ENCODE peak calls at places on chromosomes 12 and 14, in eight cellular contexts. One of them, this sample, is unnamed.
A peak's percentile ranks its signal among the peaks of the same experiment; 100 is the strongest.

GRCh38 chr12:74401035-74401434 is 136.6 kb upstream of the ATXN7L3B start:
- DNase-seq in CD8-positive, alpha-beta T cell: no peak
- DNase-seq in body of pancreas: no peak
- DNase-seq in lower lobe of right lung: no peak
- DNase-seq in neural progenitor cell: no peak
- DNase-seq in A549: peak; percentile 81
- DNase-seq in dorsolateral prefrontal cortex: no peak
- DNase-seq in fibroblast of lung: no peak
- DNase-seq in this sample: no peak

GRCh38 chr12:104121001-104121400 is 17.0 kb downstream of the NFYB start:
- DNase-seq in A549: peak; percentile 50
- DNase-seq in lower lobe of right lung: no peak
- DNase-seq in body of pancreas: no peak
- DNase-seq in fibroblast of lung: peak; percentile 83
- DNase-seq in dorsolateral prefrontal cortex: no peak
- DNase-seq in CD8-positive, alpha-beta T cell: no peak
- DNase-seq in neural progenitor cell: no peak
- DNase-seq in this sample: peak; percentile 69

GRCh38 chr14:71574976-71575375 is 357.3 kb upstream of the RGS6 start:
- DNase-seq in A549: peak; percentile 58
- DNase-seq in body of pancreas: no peak
- DNase-seq in neural progenitor cell: no peak
- DNase-seq in dorsolateral prefrontal cortex: no peak
- DNase-seq in fibroblast of lung: peak; percentile 94
- DNase-seq in lower lobe of right lung: no peak
- DNase-seq in CD8-positive, alpha-beta T cell: no peak
- DNase-seq in this sample: peak; percentile 93

GRCh38 chr12:95963104-95963503 is 20.0 kb downstream of the AMDHD1 start:
- DNase-seq in CD8-positive, alpha-beta T cell: no peak
- DNase-seq in A549: peak; percentile 57
- DNase-seq in fibroblast of lung: no peak
- DNase-seq in neural progenitor cell: peak; percentile 54
- DNase-seq in lower lobe of right lung: no peak
- DNase-seq in dorsolateral prefrontal cortex: no peak
- DNase-seq in body of pancreas: no peak
- DNase-seq in this sample: no peak

GRCh38 chr12:51538149-51538548 is 52.9 kb upstream of the SCN8A start:
- DNase-seq in neural progenitor cell: no peak
- DNase-seq in A549: no peak
- DNase-seq in lower lobe of right lung: no peak
- DNase-seq in dorsolateral prefrontal cortex: no peak
- DNase-seq in fibroblast of lung: no peak
- DNase-seq in body of pancreas: no peak
- DNase-seq in CD8-positive, alpha-beta T cell: no peak
- DNase-seq in this sample: no peak

GRCh38 chr14:21672116-21672515 is 1.5 kb downstream of the OR4E1 start:
- DNase-seq in fibroblast of lung: no peak
- DNase-seq in CD8-positive, alpha-beta T cell: no peak
- DNase-seq in A549: no peak
- DNase-seq in lower lobe of right lung: no peak
- DNase-seq in neural progenitor cell: no peak
- DNase-seq in dorsolateral prefrontal cortex: no peak
- DNase-seq in body of pancreas: no peak
- DNase-seq in this sample: peak; percentile 24

GRCh38 chr14:49424436-49425331 is 161.5 kb downstream of the RPS29 start:
- DNase-seq in dorsolateral prefrontal cortex: no peak
- DNase-seq in A549: peak; percentile 11
- DNase-seq in lower lobe of right lung: no peak
- DNase-seq in CD8-positive, alpha-beta T cell: no peak
- DNase-seq in body of pancreas: no peak
- DNase-seq in neural progenitor cell: no peak
- DNase-seq in fibroblast of lung: no peak
- DNase-seq in this sample: no peak

GRCh38 chr12:100962086-100962712 is 167.6 kb downstream of the ANO4 start:
- DNase-seq in lower lobe of right lung: no peak
- DNase-seq in neural progenitor cell: no peak
- DNase-seq in body of pancreas: peak; percentile 55
- DNase-seq in dorsolateral prefrontal cortex: no peak
- DNase-seq in fibroblast of lung: peak; percentile 62
- DNase-seq in CD8-positive, alpha-beta T cell: no peak
- DNase-seq in A549: no peak
- DNase-seq in this sample: no peak

GRCh38 chr12:95077341-95077740 is 3.9 kb upstream of the NR2C1 start:
- DNase-seq in CD8-positive, alpha-beta T cell: no peak
- DNase-seq in fibroblast of lung: peak; percentile 18
- DNase-seq in dorsolateral prefrontal cortex: no peak
- DNase-seq in A549: no peak
- DNase-seq in body of pancreas: no peak
- DNase-seq in lower lobe of right lung: no peak
- DNase-seq in neural progenitor cell: no peak
- DNase-seq in this sample: peak; percentile 20

GRCh38 chr14:85399196-85399595 is 130.7 kb upstream of the FLRT2 start:
- DNase-seq in body of pancreas: no peak
- DNase-seq in neural progenitor cell: no peak
- DNase-seq in fibroblast of lung: peak; percentile 25
- DNase-seq in dorsolateral prefrontal cortex: no peak
- DNase-seq in lower lobe of right lung: no peak
- DNase-seq in A549: no peak
- DNase-seq in CD8-positive, alpha-beta T cell: no peak
- DNase-seq in this sample: peak; percentile 36

GRCh38 chr14:23121401-23121800 is 2.3 kb upstream of the CEBPE start:
- DNase-seq in lower lobe of right lung: no peak
- DNase-seq in A549: no peak
- DNase-seq in body of pancreas: peak; percentile 68
- DNase-seq in neural progenitor cell: peak; percentile 31
- DNase-seq in dorsolateral prefrontal cortex: no peak
- DNase-seq in fibroblast of lung: peak; percentile 82
- DNase-seq in CD8-positive, alpha-beta T cell: no peak
- DNase-seq in this sample: peak; percentile 87

GRCh38 chr14:102187583-102188001 is 47.9 kb downstream of the WDR20 start:
- DNase-seq in body of pancreas: peak; percentile 12
- DNase-seq in CD8-positive, alpha-beta T cell: no peak
- DNase-seq in A549: no peak
- DNase-seq in dorsolateral prefrontal cortex: no peak
- DNase-seq in lower lobe of right lung: no peak
- DNase-seq in neural progenitor cell: no peak
- DNase-seq in fibroblast of lung: no peak
- DNase-seq in this sample: no peak

GRCh38 chr14:53458368-53458814 is 305.3 kb upstream of the DDHD1 start:
- DNase-seq in lower lobe of right lung: no peak
- DNase-seq in CD8-positive, alpha-beta T cell: no peak
- DNase-seq in dorsolateral prefrontal cortex: no peak
- DNase-seq in fibroblast of lung: peak; percentile 77
- DNase-seq in A549: peak; percentile 72
- DNase-seq in neural progenitor cell: peak; percentile 4
- DNase-seq in body of pancreas: no peak
- DNase-seq in this sample: peak; percentile 69

GRCh38 chr12:12714276-12715001 is 2.7 kb upstream of the CDKN1B start:
- DNase-seq in dorsolateral prefrontal cortex: no peak
- DNase-seq in CD8-positive, alpha-beta T cell: peak; percentile 69
- DNase-seq in lower lobe of right lung: peak; percentile 60
- DNase-seq in body of pancreas: peak; percentile 55
- DNase-seq in fibroblast of lung: peak; percentile 54
- DNase-seq in neural progenitor cell: peak; percentile 53
- DNase-seq in A549: peak; percentile 68
- DNase-seq in this sample: no peak

GRCh38 chr14:68143341-68143807 is 323.8 kb downstream of the RAD51B start:
- DNase-seq in body of pancreas: peak; percentile 88
- DNase-seq in neural progenitor cell: no peak
- DNase-seq in dorsolateral prefrontal cortex: no peak
- DNase-seq in fibroblast of lung: peak; percentile 91
- DNase-seq in CD8-positive, alpha-beta T cell: no peak
- DNase-seq in A549: peak; percentile 72
- DNase-seq in lower lobe of right lung: no peak
- DNase-seq in this sample: peak; percentile 98

GRCh38 chr14:31990959-31991541 is 86.1 kb upstream of the ARHGAP5 start:
- DNase-seq in A549: no peak
- DNase-seq in body of pancreas: no peak
- DNase-seq in lower lobe of right lung: no peak
- DNase-seq in CD8-positive, alpha-beta T cell: no peak
- DNase-seq in dorsolateral prefrontal cortex: no peak
- DNase-seq in fibroblast of lung: peak; percentile 83
- DNase-seq in neural progenitor cell: no peak
- DNase-seq in this sample: peak; percentile 47

GRCh38 chr12:45426294-45426693 is 210.4 kb downstream of the ANO6 start:
- DNase-seq in dorsolateral prefrontal cortex: no peak
- DNase-seq in lower lobe of right lung: no peak
- DNase-seq in body of pancreas: no peak
- DNase-seq in fibroblast of lung: no peak
- DNase-seq in CD8-positive, alpha-beta T cell: no peak
- DNase-seq in A549: no peak
- DNase-seq in neural progenitor cell: no peak
- DNase-seq in this sample: no peak

GRCh38 chr12:42977451-42978230 is 388.1 kb upstream of the PRICKLE1 start:
- DNase-seq in dorsolateral prefrontal cortex: no peak
- DNase-seq in body of pancreas: no peak
- DNase-seq in fibroblast of lung: peak; percentile 58
- DNase-seq in CD8-positive, alpha-beta T cell: no peak
- DNase-seq in lower lobe of right lung: no peak
- DNase-seq in A549: no peak
- DNase-seq in neural progenitor cell: no peak
- DNase-seq in this sample: no peak

GRCh38 chr12:51817027-51817953 is 31.2 kb downstream of the FIGNL2 start:
- DNase-seq in A549: no peak
- DNase-seq in CD8-positive, alpha-beta T cell: no peak
- DNase-seq in neural progenitor cell: no peak
- DNase-seq in fibroblast of lung: no peak
- DNase-seq in lower lobe of right lung: no peak
- DNase-seq in body of pancreas: no peak
- DNase-seq in dorsolateral prefrontal cortex: no peak
- DNase-seq in this sample: no peak

GRCh38 chr12:65823481-65824313 is 586 bp upstream of the HMGA2 start:
- DNase-seq in body of pancreas: peak; percentile 32
- DNase-seq in A549: peak; percentile 76
- DNase-seq in neural progenitor cell: peak; percentile 84
- DNase-seq in dorsolateral prefrontal cortex: no peak
- DNase-seq in lower lobe of right lung: peak; percentile 46
- DNase-seq in CD8-positive, alpha-beta T cell: no peak
- DNase-seq in fibroblast of lung: peak; percentile 56
- DNase-seq in this sample: peak; percentile 48

GRCh38 chr14:59254146-59254910 is 65.9 kb downstream of the DAAM1 start:
- DNase-seq in body of pancreas: peak; percentile 89
- DNase-seq in CD8-positive, alpha-beta T cell: no peak
- DNase-seq in fibroblast of lung: peak; percentile 96
- DNase-seq in lower lobe of right lung: peak; percentile 65
- DNase-seq in A549: peak; percentile 68
- DNase-seq in neural progenitor cell: no peak
- DNase-seq in dorsolateral prefrontal cortex: no peak
- DNase-seq in this sample: peak; percentile 94

DNA sequence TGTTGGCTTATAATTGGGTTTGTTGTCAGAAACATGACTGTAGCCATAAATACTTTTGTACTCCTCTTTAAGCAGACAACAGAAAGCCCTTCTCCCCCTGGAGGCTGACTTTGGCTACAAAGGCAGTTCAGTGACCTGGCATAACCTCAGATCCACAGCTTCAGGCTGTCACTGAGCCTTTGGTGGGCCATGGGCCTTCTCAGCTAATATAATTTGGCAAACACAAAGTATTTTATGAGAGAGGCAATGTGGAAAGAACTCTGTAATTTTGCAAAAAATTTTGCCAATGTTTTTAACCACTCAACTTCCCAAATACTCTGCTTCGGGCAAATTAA is 15.5 kb upstream of the MGP start:
- DNase-seq in CD8-positive, alpha-beta T cell: no peak
- DNase-seq in lower lobe of right lung: no peak
- DNase-seq in body of pancreas: peak; percentile 10
- DNase-seq in dorsolateral prefrontal cortex: no peak
- DNase-seq in fibroblast of lung: no peak
- DNase-seq in neural progenitor cell: peak; percentile 41
- DNase-seq in A549: peak; percentile 17
- DNase-seq in this sample: no peak
- TF ChIP-seq CTCF in CD8-positive, alpha-beta T cell: no peak
- TF ChIP-seq CTCF in lower lobe of right lung: no peak
- TF ChIP-seq CTCF in body of pancreas: no peak
- TF ChIP-seq CTCF in dorsolateral prefrontal cortex: no peak
- TF ChIP-seq CTCF in fibroblast of lung: no peak
- TF ChIP-seq CTCF in neural progenitor cell: peak; percentile 37
- TF ChIP-seq CTCF in A549: no peak
- TF ChIP-seq CTCF in this sample: no peak

GRCh38 chr14:73025544-73025943 is 1.4 kb downstream of the ZFYVE1 start:
- DNase-seq in neural progenitor cell: no peak
- DNase-seq in dorsolateral prefrontal cortex: no peak
- DNase-seq in A549: peak; percentile 31
- DNase-seq in CD8-positive, alpha-beta T cell: no peak
- DNase-seq in body of pancreas: no peak
- DNase-seq in lower lobe of right lung: no peak
- DNase-seq in fibroblast of lung: peak; percentile 14
- DNase-seq in this sample: peak; percentile 40

GRCh38 chr14:73027984-73028383 is 1.1 kb upstream of the ZFYVE1 start:
- DNase-seq in CD8-positive, alpha-beta T cell: no peak
- DNase-seq in lower lobe of right lung: no peak
- DNase-seq in neural progenitor cell: no peak
- DNase-seq in body of pancreas: no peak
- DNase-seq in fibroblast of lung: no peak
- DNase-seq in A549: no peak
- DNase-seq in dorsolateral prefrontal cortex: no peak
- DNase-seq in this sample: no peak

GRCh38 chr14:73026243-73026844 is 562 bp downstream of the ZFYVE1 start:
- DNase-seq in A549: no peak
- DNase-seq in body of pancreas: no peak
- DNase-seq in dorsolateral prefrontal cortex: no peak
- DNase-seq in CD8-positive, alpha-beta T cell: no peak
- DNase-seq in fibroblast of lung: no peak
- DNase-seq in lower lobe of right lung: no peak
- DNase-seq in neural progenitor cell: no peak
- DNase-seq in this sample: no peak

GRCh38 chr14:73026845-73027542 is at the start of gene ZFYVE1:
- DNase-seq in fibroblast of lung: peak; percentile 99
- DNase-seq in CD8-positive, alpha-beta T cell: peak; percentile 92
- DNase-seq in neural progenitor cell: peak; percentile 98
- DNase-seq in A549: peak; percentile 98
- DNase-seq in body of pancreas: peak; percentile 98
- DNase-seq in lower lobe of right lung: peak; percentile 99
- DNase-seq in dorsolateral prefrontal cortex: peak; percentile 98
- DNase-seq in this sample: peak; percentile 99

GRCh38 chr14:73027546-73027945 is 640 bp upstream of the ZFYVE1 start:
- DNase-seq in neural progenitor cell: no peak
- DNase-seq in dorsolateral prefrontal cortex: no peak
- DNase-seq in lower lobe of right lung: no peak
- DNase-seq in fibroblast of lung: no peak
- DNase-seq in A549: no peak
- DNase-seq in CD8-positive, alpha-beta T cell: no peak
- DNase-seq in body of pancreas: no peak
- DNase-seq in this sample: no peak
- H3K4me3 ChIP-seq in neural progenitor cell: peak overlapping the region; percentile 84
- H3K4me3 ChIP-seq in dorsolateral prefrontal cortex: peak overlapping the region; percentile 81
- H3K4me3 ChIP-seq in lower lobe of right lung: peak overlapping the region; percentile 88
- H3K4me3 ChIP-seq in fibroblast of lung: peak overlapping the region; percentile 80
- H3K4me3 ChIP-seq in A549: peak overlapping the region; percentile 65
- H3K4me3 ChIP-seq in CD8-positive, alpha-beta T cell: peak overlapping the region; percentile 62
- H3K4me3 ChIP-seq in body of pancreas: no peak overlapping the region
- H3K4me3 ChIP-seq in this sample: peak overlapping the region; percentile 87

GRCh38 chr12:49489720-49490119 is 49.1 kb upstream of the KCNH3 start:
- DNase-seq in dorsolateral prefrontal cortex: no peak
- DNase-seq in A549: no peak
- DNase-seq in lower lobe of right lung: no peak
- DNase-seq in neural progenitor cell: no peak
- DNase-seq in body of pancreas: no peak
- DNase-seq in fibroblast of lung: peak; percentile 99
- DNase-seq in CD8-positive, alpha-beta T cell: no peak
- DNase-seq in this sample: peak; percentile 91
- TF ChIP-seq CTCF in dorsolateral prefrontal cortex: no peak
- TF ChIP-seq CTCF in A549: no peak
- TF ChIP-seq CTCF in lower lobe of right lung: no peak
- TF ChIP-seq CTCF in neural progenitor cell: no peak
- TF ChIP-seq CTCF in body of pancreas: no peak
- TF ChIP-seq CTCF in fibroblast of lung: peak; percentile 30
- TF ChIP-seq CTCF in CD8-positive, alpha-beta T cell: no peak
- TF ChIP-seq CTCF in this sample: peak; percentile 47

GRCh38 chr14:57866199-57866755 is 385 bp upstream of the SLC35F4 start:
- DNase-seq in CD8-positive, alpha-beta T cell: no peak
- DNase-seq in lower lobe of right lung: no peak
- DNase-seq in fibroblast of lung: no peak
- DNase-seq in body of pancreas: no peak
- DNase-seq in dorsolateral prefrontal cortex: no peak
- DNase-seq in A549: no peak
- DNase-seq in neural progenitor cell: peak; percentile 4
- DNase-seq in this sample: no peak
- H3K4me3 ChIP-seq in CD8-positive, alpha-beta T cell: no peak overlapping the region
- H3K4me3 ChIP-seq in lower lobe of right lung: no peak overlapping the region
- H3K4me3 ChIP-seq in fibroblast of lung: no peak overlapping the region
- H3K4me3 ChIP-seq in body of pancreas: no peak overlapping the region
- H3K4me3 ChIP-seq in dorsolateral prefrontal cortex: peak overlapping the region; percentile 67
- H3K4me3 ChIP-seq in A549: peak overlapping the region; percentile 34
- H3K4me3 ChIP-seq in neural progenitor cell: peak overlapping the region; percentile 79
- H3K4me3 ChIP-seq in this sample: no peak overlapping the region